ENCODE peak calls at places on chromosomes 5 and 9, in eight cellular contexts. F is ovary; V is CD8-positive, alpha-beta memory T cell; M is SJSA1; L is breast epithelium; Y is SJCRH30; D is A549; G is spleen. P is an unnamed sample. For H3K4me1, the result is how much of the 10 kb centered on the place peaks cover.

GRCh38 chr5:7577381-7577780 is 181.4 kb downstream of the ADCY2 start:
- DNase-seq in F (no peak), V (no peak), M (no peak), L (no peak), Y (no peak), D (no peak), G (no peak), P (no peak)

GRCh38 chr5:103366938-103367549 is 108.5 kb downstream of the MACIR start:
- DNase-seq in F (no peak), V (no peak), M (no peak), L (no peak), Y (peak), D (no peak), G (no peak), P (no peak)

GRCh38 chr5:102638316-102638715 is 116.8 kb upstream of the PAM start:
- DNase-seq in F (no peak), V (no peak), M (no peak), L (no peak), Y (no peak), D (no peak), G (no peak), P (no peak)

GRCh38 chr5:179256229-179257189 is 88.8 kb downstream of the ADAMTS2 start:
- DNase-seq in F (peak), V (no peak), M (no peak), L (peak), Y (no peak), D (no peak), G (peak), P (peak)

GRCh38 chr5:84239509-84239908 is 145.2 kb downstream of the EDIL3 start:
- DNase-seq in F (no peak), V (no peak), M (no peak), L (no peak), Y (no peak), D (no peak), G (no peak), P (no peak)

GRCh38 chr5:141696431-141696830 is 14.4 kb upstream of the ARAP3 start:
- DNase-seq in F (no peak), V (no peak), M (no peak), L (no peak), Y (no peak), D (no peak), G (no peak), P (no peak)

GRCh38 chr5:128245974-128246373 is 162.4 kb downstream of the SLC12A2 start:
- DNase-seq in F (no peak), V (no peak), M (no peak), L (no peak), Y (no peak), D (no peak), G (no peak), P (no peak)

GRCh38 chr5:125928663-125929062 is 494.5 kb upstream of the GRAMD2B start:
- DNase-seq in F (no peak), V (no peak), M (no peak), L (no peak), Y (no peak), D (no peak), G (no peak), P (no peak)

GRCh38 chr5:580436-580835 is 31.7 kb upstream of the CEP72 start:
- DNase-seq in F (no peak), V (no peak), M (no peak), L (no peak), Y (no peak), D (no peak), G (no peak), P (no peak)

GRCh38 chr9:130728721-130729120 is 35.1 kb downstream of the EXOSC2 start:
- DNase-seq in F (no peak), V (no peak), M (peak), L (no peak), Y (no peak), D (no peak), G (no peak), P (no peak)

GRCh38 chr5:125251703-125252102 is 505.3 kb upstream of the ZNF608 start:
- DNase-seq in F (no peak), V (no peak), M (no peak), L (no peak), Y (no peak), D (no peak), G (no peak), P (no peak)

GRCh38 chr5:179227578-179228311 is 117.5 kb downstream of the ADAMTS2 start:
- DNase-seq in F (peak), V (no peak), M (no peak), L (peak), Y (no peak), D (no peak), G (peak), P (peak)

GRCh38 chr9:69085523-69086283 is 50.2 kb downstream of the FXN start:
- DNase-seq in F (no peak), V (no peak), M (peak), L (no peak), Y (no peak), D (no peak), G (no peak), P (no peak)

GRCh38 chr9:118991366-118992285 is 377.6 kb downstream of the BRINP1 start:
- DNase-seq in F (no peak), V (no peak), M (no peak), L (no peak), Y (no peak), D (no peak), G (no peak), P (no peak)

GRCh38 chr5:39284552-39284951 is 65.2 kb upstream of the FYB1 start:
- DNase-seq in F (no peak), V (no peak), M (no peak), L (no peak), Y (no peak), D (no peak), G (no peak), P (no peak)

GRCh38 chr9:113620377-113621161 is 157.0 kb downstream of the RGS3 start:
- DNase-seq in F (peak), V (no peak), M (peak), L (peak), Y (peak), D (peak), G (peak), P (peak)
- H3K4me1 ChIP-seq in F (under half), V (under half), M (half or more), L (under half), Y (half or more), D (under half), G (half or more), P (under half)

DNA sequence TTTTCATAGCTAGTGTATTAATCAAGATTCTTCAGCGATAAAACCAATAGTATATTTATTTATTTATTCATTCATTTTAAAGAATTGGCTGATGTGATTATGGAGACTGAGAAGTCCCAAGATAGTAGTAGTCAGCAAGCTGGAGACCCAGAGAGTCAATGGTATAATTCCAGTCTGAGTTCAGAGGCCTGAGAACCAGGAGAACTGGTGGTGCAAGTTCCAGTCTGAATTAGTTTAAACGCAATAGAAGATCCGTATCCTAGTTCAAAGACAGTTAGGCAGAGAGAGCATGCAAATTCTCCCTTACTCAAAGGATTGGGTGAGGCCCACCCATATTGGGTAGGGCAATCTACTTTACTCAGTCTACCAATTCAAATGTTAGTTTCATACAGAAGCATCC is 364.2 kb upstream of the RPS23 start:
- DNase-seq in F (no peak), V (no peak), M (no peak), L (no peak), Y (no peak), D (no peak), G (no peak), P (no peak)
- H3K4me3 ChIP-seq in F (no peak), V (no peak), M (no peak), L (no peak), Y (no peak), D (no peak), G (no peak), P (no peak)

GRCh38 chr9:93507780-93508179 is 54.4 kb upstream of the FAM120AOS start:
- DNase-seq in F (no peak), V (no peak), M (no peak), L (no peak), Y (no peak), D (no peak), G (no peak), P (no peak)

GRCh38 chr9:93509084-93509483 is 55.7 kb upstream of the FAM120AOS start:
- DNase-seq in F (no peak), V (no peak), M (no peak), L (no peak), Y (peak), D (no peak), G (no peak), P (no peak)

GRCh38 chr9:93513606-93514005 is 60.2 kb upstream of the FAM120AOS start:
- DNase-seq in F (no peak), V (no peak), M (no peak), L (no peak), Y (no peak), D (no peak), G (no peak), P (no peak)

GRCh38 chr9:93508207-93508606 is 54.8 kb upstream of the FAM120AOS start:
- DNase-seq in F (no peak), V (no peak), M (no peak), L (no peak), Y (no peak), D (no peak), G (no peak), P (no peak)

DNA sequence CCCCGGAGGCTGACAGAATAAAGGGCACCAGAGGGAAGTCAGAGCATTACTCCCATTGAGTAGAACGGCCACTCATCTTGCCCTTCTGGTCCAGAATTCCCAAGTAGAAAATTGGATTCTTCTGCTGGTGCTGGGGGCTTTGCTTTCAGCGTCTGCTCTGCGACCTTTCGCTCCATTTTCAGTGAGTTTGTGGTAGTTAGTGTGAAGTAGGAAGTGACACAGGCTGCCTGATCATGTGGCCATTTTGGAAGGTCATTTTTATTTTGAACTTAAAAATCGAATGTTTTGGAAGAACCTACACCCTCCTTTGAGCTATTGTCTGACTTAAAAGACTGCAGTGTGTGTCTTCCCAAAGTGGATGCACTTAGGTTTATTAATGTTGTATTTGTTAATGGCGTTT is 56.7 kb upstream of the FAM120AOS start:
- DNase-seq in F (no peak), V (no peak), M (no peak), L (no peak), Y (no peak), D (no peak), G (no peak), P (no peak)
- H3K4me1 ChIP-seq in F (under half), V (under half), M (under half), L (under half), Y (under half), D (under half), G (half or more), P (under half)

GRCh38 chr5:80092521-80093107 is 57.5 kb downstream of the THBS4 start:
- DNase-seq in F (no peak), V (no peak), M (no peak), L (no peak), Y (no peak), D (no peak), G (no peak), P (no peak)

GRCh38 chr5:80093796-80094195 is 58.6 kb downstream of the THBS4 start:
- DNase-seq in F (no peak), V (no peak), M (no peak), L (no peak), Y (no peak), D (no peak), G (no peak), P (no peak)

GRCh38 chr5:80094339-80094738 is 59.2 kb downstream of the THBS4 start:
- DNase-seq in F (no peak), V (no peak), M (no peak), L (no peak), Y (no peak), D (no peak), G (no peak), P (no peak)

DNA sequence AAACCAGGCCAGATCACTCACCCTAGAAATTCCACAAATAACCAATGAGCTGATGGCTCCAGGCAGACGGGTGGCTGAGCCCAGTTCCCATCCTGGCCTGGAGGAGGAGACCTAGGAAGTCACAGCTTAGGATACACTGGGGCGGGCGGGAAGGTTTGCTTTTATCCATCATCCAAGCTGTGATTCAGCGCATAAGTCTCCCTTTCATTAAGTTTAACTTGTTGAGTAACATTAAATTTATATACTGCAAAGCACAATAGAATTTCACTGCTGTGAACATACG is 55.7 kb downstream of the THBS4 start:
- DNase-seq in F (no peak), V (no peak), M (no peak), L (no peak), Y (no peak), D (no peak), G (no peak), P (no peak)
- H3K4me3 ChIP-seq in F (no peak), V (no peak), M (no peak), L (no peak), Y (no peak), D (no peak), G (no peak), P (no peak)

GRCh38 chr5:151555760-151556576 is 35.2 kb downstream of the FAT2 start:
- DNase-seq in F (no peak), V (no peak), M (no peak), L (no peak), Y (no peak), D (no peak), G (no peak), P (no peak)
- H3K4me1 ChIP-seq in F (under half), V (under half), M (under half), L (under half), Y (under half), D (under half), G (under half), P (under half)

GRCh38 chr5:154220625-154221024 is 30.1 kb downstream of the GALNT10 start:
- DNase-seq in F (no peak), V (no peak), M (peak), L (no peak), Y (no peak), D (no peak), G (no peak), P (no peak)

GRCh38 chr5:154221371-154221896 is 30.9 kb downstream of the GALNT10 start:
- DNase-seq in F (no peak), V (peak), M (peak), L (no peak), Y (peak), D (no peak), G (no peak), P (no peak)

GRCh38 chr5:154227090-154227489 is 36.6 kb downstream of the GALNT10 start:
- DNase-seq in F (no peak), V (no peak), M (no peak), L (no peak), Y (no peak), D (no peak), G (no peak), P (no peak)

GRCh38 chr5:154222414-154222813 is 31.9 kb downstream of the GALNT10 start:
- DNase-seq in F (no peak), V (no peak), M (no peak), L (no peak), Y (no peak), D (no peak), G (no peak), P (no peak)

GRCh38 chr5:154223320-154223719 is 32.8 kb downstream of the GALNT10 start:
- DNase-seq in F (no peak), V (no peak), M (no peak), L (no peak), Y (no peak), D (no peak), G (no peak), P (no peak)
- H3K4me3 ChIP-seq in F (no peak), V (no peak), M (no peak), L (no peak), Y (no peak), D (no peak), G (no peak), P (no peak)

DNA sequence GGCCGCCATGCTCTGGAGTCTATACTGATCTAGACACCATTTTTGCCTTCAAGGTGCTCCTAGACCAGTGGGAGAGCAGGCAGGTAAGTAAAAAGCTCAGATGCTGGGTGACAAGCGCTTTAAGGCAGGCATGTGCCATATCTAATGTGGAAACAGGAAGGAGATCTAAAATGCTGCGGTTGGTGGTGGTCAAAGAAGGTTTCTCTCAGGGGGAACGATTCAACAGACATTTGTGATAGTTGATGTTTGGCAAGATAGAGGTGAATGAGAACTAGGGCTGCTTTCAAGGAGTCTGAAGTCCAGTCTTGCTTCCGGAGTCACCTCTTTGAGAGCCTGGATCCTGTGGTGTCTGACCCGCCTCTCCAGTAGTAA is 146.2 kb upstream of the KLF4 start:
- DNase-seq in F (no peak), V (no peak), M (no peak), L (no peak), Y (no peak), D (no peak), G (no peak), P (no peak)
- H3K4me1 ChIP-seq in F (under half), V (under half), M (under half), L (under half), Y (under half), D (under half), G (under half), P (under half)

GRCh38 chr9:126293522-126293889 is 33.1 kb upstream of the MVB12B start:
- DNase-seq in F (no peak), V (no peak), M (no peak), L (no peak), Y (no peak), D (no peak), G (no peak), P (no peak)
- H3K4me3 ChIP-seq in F (no peak), V (no peak), M (no peak), L (no peak), Y (no peak), D (no peak), G (no peak), P (no peak)

DNA sequence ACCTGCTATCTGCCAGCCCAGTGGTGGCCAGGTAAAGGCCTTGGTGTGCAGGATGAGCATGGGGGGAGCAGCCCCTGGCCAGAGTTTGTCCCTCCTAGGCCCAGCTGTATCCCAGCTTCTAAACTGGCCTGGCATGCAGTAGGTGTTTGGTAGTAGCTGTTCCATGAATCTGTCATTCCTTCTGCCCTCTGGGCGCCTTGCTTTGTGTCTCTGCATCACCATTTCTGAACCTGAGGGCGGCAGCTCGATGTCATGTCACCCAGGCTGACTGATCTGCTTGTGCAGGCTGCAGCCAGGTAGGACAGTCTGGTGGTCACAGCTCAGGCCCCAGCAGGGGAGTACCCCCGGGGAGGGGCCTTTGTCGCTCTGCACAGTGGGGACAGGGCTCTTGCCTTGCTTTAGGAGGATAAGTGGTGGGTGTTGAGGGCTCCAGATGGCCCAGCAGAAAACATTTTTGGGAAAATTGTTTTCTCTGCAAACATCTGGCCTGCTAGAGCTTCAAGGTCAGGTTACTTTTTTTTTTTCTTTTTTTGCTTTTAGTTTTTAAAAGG is 4.6 kb upstream of the SUSD3 start:
- DNase-seq in F (peak), V (no peak), M (no peak), L (no peak), Y (no peak), D (no peak), G (no peak), P (no peak)
- H3K4me1 ChIP-seq in F (under half), V (under half), M (under half), L (under half), Y (under half), D (under half), G (half or more), P (under half)

DNA sequence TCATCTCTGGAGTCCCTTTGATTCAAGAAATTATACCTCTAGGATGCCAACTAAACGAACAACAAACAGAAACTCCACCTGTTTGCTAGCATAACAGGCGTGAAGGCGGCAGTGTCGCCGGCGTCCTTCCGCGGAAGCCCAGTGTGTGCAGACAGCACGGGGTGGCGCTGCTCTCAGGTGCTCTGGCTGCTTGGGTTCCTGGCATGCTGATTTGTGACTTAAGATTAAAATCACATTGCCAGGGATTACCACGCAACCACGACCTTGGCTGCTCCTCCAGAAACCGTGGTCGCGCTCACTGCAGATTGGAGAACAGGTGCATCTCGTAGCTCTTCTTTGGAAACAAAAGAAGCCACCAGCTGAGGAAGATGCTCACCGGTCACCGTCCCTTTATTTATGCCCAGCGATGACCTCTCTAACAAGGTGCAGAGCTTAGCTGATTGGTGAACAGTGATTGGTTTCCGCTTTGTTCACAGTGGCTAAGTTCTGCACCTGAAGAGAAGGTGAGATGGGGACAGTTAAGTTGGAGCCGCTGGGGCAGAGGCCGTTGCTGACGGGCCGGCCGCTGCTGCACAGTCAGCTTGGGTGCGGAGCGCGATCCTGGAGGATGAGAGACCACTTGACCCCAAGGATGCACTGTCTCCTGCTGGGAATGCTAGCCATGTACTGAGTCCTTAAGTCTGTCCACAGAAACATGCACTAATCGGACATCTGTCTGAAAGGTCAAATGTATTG is 232.3 kb downstream of the FANCC start:
- DNase-seq in F (peak), V (no peak), M (no peak), L (no peak), Y (peak), D (no peak), G (peak), P (peak)
- H3K4me3 ChIP-seq in F (no peak), V (no peak), M (no peak), L (no peak), Y (no peak), D (no peak), G (no peak), P (no peak)

P was measured in aorta.